ENCODE peak calls at places on chromosomes 7 and 10, in eight cellular contexts. One of them, this sample, is unnamed.

GRCh38 chr7:16436306-16436705 is 15.0 kb upstream of the CRPPA start:
- DNase-seq in activated CD4-positive, alpha-beta T cell treated with anti-CD3 and anti-CD28 coated beads for 48 hours: no peak
- DNase-seq in ELR: no peak
- DNase-seq in LHCN-M2: no peak
- DNase-seq in fibroblast of mammary gland: no peak
- DNase-seq in substantia nigra: no peak
- DNase-seq in cardiac muscle cell: no peak
- DNase-seq in NCI-H82: no peak
- DNase-seq in this sample: no peak

GRCh38 chr7:22885824-22886255 is 63.2 kb upstream of the TOMM7 start:
- DNase-seq in activated CD4-positive, alpha-beta T cell treated with anti-CD3 and anti-CD28 coated beads for 48 hours: peak
- DNase-seq in ELR: peak
- DNase-seq in LHCN-M2: peak
- DNase-seq in fibroblast of mammary gland: peak
- DNase-seq in substantia nigra: no peak
- DNase-seq in cardiac muscle cell: no peak
- DNase-seq in NCI-H82: peak
- DNase-seq in this sample: no peak

GRCh38 chr10:43387678-43388032 is 16.2 kb downstream of the FXYD4 start:
- DNase-seq in activated CD4-positive, alpha-beta T cell treated with anti-CD3 and anti-CD28 coated beads for 48 hours: no peak
- DNase-seq in ELR: no peak
- DNase-seq in LHCN-M2: no peak
- DNase-seq in fibroblast of mammary gland: no peak
- DNase-seq in substantia nigra: no peak
- DNase-seq in cardiac muscle cell: no peak
- DNase-seq in NCI-H82: no peak
- DNase-seq in this sample: no peak

GRCh38 chr10:75033399-75034130 is 77.9 kb upstream of the SAMD8 start:
- DNase-seq in activated CD4-positive, alpha-beta T cell treated with anti-CD3 and anti-CD28 coated beads for 48 hours: no peak
- DNase-seq in ELR: no peak
- DNase-seq in LHCN-M2: no peak
- DNase-seq in fibroblast of mammary gland: no peak
- DNase-seq in substantia nigra: no peak
- DNase-seq in cardiac muscle cell: no peak
- DNase-seq in NCI-H82: no peak
- DNase-seq in this sample: no peak

GRCh38 chr7:42237162-42237821 is at the start of gene GLI3:
- DNase-seq in activated CD4-positive, alpha-beta T cell treated with anti-CD3 and anti-CD28 coated beads for 48 hours: peak
- DNase-seq in ELR: peak
- DNase-seq in LHCN-M2: peak
- DNase-seq in fibroblast of mammary gland: peak
- DNase-seq in substantia nigra: no peak
- DNase-seq in cardiac muscle cell: peak
- DNase-seq in NCI-H82: peak
- DNase-seq in this sample: peak

GRCh38 chr7:17532861-17533404 is 234.5 kb downstream of the AHR start:
- DNase-seq in activated CD4-positive, alpha-beta T cell treated with anti-CD3 and anti-CD28 coated beads for 48 hours: no peak
- DNase-seq in ELR: peak
- DNase-seq in LHCN-M2: peak
- DNase-seq in fibroblast of mammary gland: peak
- DNase-seq in substantia nigra: no peak
- DNase-seq in cardiac muscle cell: no peak
- DNase-seq in NCI-H82: no peak
- DNase-seq in this sample: no peak

GRCh38 chr7:2172311-2173183 is 60.2 kb downstream of the MAD1L1 start:
- DNase-seq in activated CD4-positive, alpha-beta T cell treated with anti-CD3 and anti-CD28 coated beads for 48 hours: no peak
- DNase-seq in ELR: peak
- DNase-seq in LHCN-M2: peak
- DNase-seq in fibroblast of mammary gland: peak
- DNase-seq in substantia nigra: no peak
- DNase-seq in cardiac muscle cell: no peak
- DNase-seq in NCI-H82: no peak
- DNase-seq in this sample: no peak

GRCh38 chr10:30364391-30365268 is 15.6 kb upstream of the MTPAP start:
- DNase-seq in activated CD4-positive, alpha-beta T cell treated with anti-CD3 and anti-CD28 coated beads for 48 hours: no peak
- DNase-seq in ELR: no peak
- DNase-seq in LHCN-M2: no peak
- DNase-seq in fibroblast of mammary gland: no peak
- DNase-seq in substantia nigra: no peak
- DNase-seq in cardiac muscle cell: no peak
- DNase-seq in NCI-H82: no peak
- DNase-seq in this sample: no peak

GRCh38 chr10:121032460-121032859 is 181.3 kb downstream of the WDR11 start:
- DNase-seq in activated CD4-positive, alpha-beta T cell treated with anti-CD3 and anti-CD28 coated beads for 48 hours: no peak
- DNase-seq in ELR: no peak
- DNase-seq in LHCN-M2: no peak
- DNase-seq in fibroblast of mammary gland: no peak
- DNase-seq in substantia nigra: no peak
- DNase-seq in cardiac muscle cell: no peak
- DNase-seq in NCI-H82: no peak
- DNase-seq in this sample: no peak

GRCh38 chr10:33460461-33461294 is 126.2 kb upstream of the NRP1 start:
- DNase-seq in activated CD4-positive, alpha-beta T cell treated with anti-CD3 and anti-CD28 coated beads for 48 hours: no peak
- DNase-seq in ELR: peak
- DNase-seq in LHCN-M2: peak
- DNase-seq in fibroblast of mammary gland: peak
- DNase-seq in substantia nigra: no peak
- DNase-seq in cardiac muscle cell: peak
- DNase-seq in NCI-H82: no peak
- DNase-seq in this sample: no peak

GRCh38 chr7:70566659-70567058 is 565.3 kb upstream of the GALNT17 start:
- DNase-seq in activated CD4-positive, alpha-beta T cell treated with anti-CD3 and anti-CD28 coated beads for 48 hours: no peak
- DNase-seq in ELR: no peak
- DNase-seq in LHCN-M2: no peak
- DNase-seq in fibroblast of mammary gland: no peak
- DNase-seq in substantia nigra: no peak
- DNase-seq in cardiac muscle cell: no peak
- DNase-seq in NCI-H82: no peak
- DNase-seq in this sample: no peak

GRCh38 chr10:102553771-102554170 is 50.0 kb downstream of the SUFU start:
- DNase-seq in activated CD4-positive, alpha-beta T cell treated with anti-CD3 and anti-CD28 coated beads for 48 hours: no peak
- DNase-seq in ELR: no peak
- DNase-seq in LHCN-M2: no peak
- DNase-seq in fibroblast of mammary gland: no peak
- DNase-seq in substantia nigra: no peak
- DNase-seq in cardiac muscle cell: no peak
- DNase-seq in NCI-H82: no peak
- DNase-seq in this sample: no peak

GRCh38 chr7:38181111-38181510 is 3.1 kb downstream of the STARD3NL start:
- DNase-seq in activated CD4-positive, alpha-beta T cell treated with anti-CD3 and anti-CD28 coated beads for 48 hours: no peak
- DNase-seq in ELR: no peak
- DNase-seq in LHCN-M2: no peak
- DNase-seq in fibroblast of mammary gland: no peak
- DNase-seq in substantia nigra: no peak
- DNase-seq in cardiac muscle cell: no peak
- DNase-seq in NCI-H82: no peak
- DNase-seq in this sample: no peak